ENCODE peak calls at places on chromosomes 3 and 15, in ten cellular contexts. R, W, P, Q, H, A, Z, E, O and N are unnamed samples.

GRCh38 chr3:151969026-151969658 is 95.7 kb downstream of the SUCNR1 start:
- DNase-seq in H (no peak), Z (no peak), P (no peak), E (no peak), O (no peak), R (no peak), Q (no peak), A (no peak), W (no peak), N (no peak)

GRCh38 chr3:71652786-71653419 is 69.4 kb upstream of the FOXP1 start:
- DNase-seq in W (no peak), Z (no peak), P (peak; percentile 58), O (peak; percentile 4), H (no peak), Q (peak; percentile 38), A (no peak), E (peak; percentile 23), R (no peak), N (no peak)

GRCh38 chr15:88035381-88035780 is 221.2 kb downstream of the NTRK3 start:
- DNase-seq in W (no peak), Q (peak; percentile 71), O (no peak), H (no peak), P (no peak), E (no peak), R (no peak), Z (no peak), A (no peak), N (no peak)

GRCh38 chr3:101827211-101828174 is 21.8 kb upstream of the NFKBIZ start:
- DNase-seq in Q (peak; percentile 60), W (peak; percentile 78), A (peak; percentile 76), E (peak; percentile 83), R (no peak), P (peak; percentile 69), Z (peak; percentile 73), H (peak; percentile 55), O (peak; percentile 52), N (peak; percentile 69)

GRCh38 chr15:25057574-25057973 is 102.8 kb downstream of the SNRPN start:
- DNase-seq in Z (no peak), H (no peak), Q (peak; percentile 4), W (no peak), A (no peak), R (no peak), E (peak; percentile 1), O (no peak), P (no peak), N (no peak)

GRCh38 chr3:101963902-101964362 is 114.6 kb downstream of the NFKBIZ start:
- DNase-seq in O (no peak), R (no peak), Z (no peak), W (no peak), E (no peak), Q (peak; percentile 11), P (peak; percentile 93), A (no peak), H (no peak), N (peak; percentile 75)

GRCh38 chr3:59899068-59899467 is 849.2 kb upstream of the CFAP20DC start:
- DNase-seq in R (no peak), E (no peak), O (no peak), Q (no peak), A (no peak), W (no peak), H (no peak), Z (no peak), P (no peak), N (no peak)

GRCh38 chr15:74425634-74426033 is 8.1 kb downstream of the SEMA7A start:
- DNase-seq in H (no peak), Q (no peak), O (no peak), E (no peak), A (no peak), P (no peak), Z (no peak), R (no peak), W (no peak), N (no peak)

GRCh38 chr3:84891851-84892250 is 66.9 kb upstream of the CADM2 start:
- DNase-seq in Q (no peak), W (no peak), P (no peak), A (no peak), O (no peak), Z (no peak), R (no peak), H (no peak), E (no peak), N (no peak)

GRCh38 chr3:195455789-195456188 is 13.0 kb upstream of the ACAP2 start:
- DNase-seq in O (no peak), H (no peak), P (no peak), W (no peak), R (no peak), Q (no peak), A (no peak), Z (no peak), E (no peak), N (no peak)

GRCh38 chr3:8458235-8458634 is 43.4 kb upstream of the LMCD1 start:
- DNase-seq in A (no peak), W (no peak), E (no peak), H (no peak), R (no peak), Q (no peak), Z (no peak), O (no peak), P (peak; percentile 20), N (no peak)

GRCh38 chr3:151460774-151461450 is at the start of gene IGSF10:
- DNase-seq in E (no peak), P (no peak), R (no peak), W (no peak), H (no peak), Q (no peak), A (peak; percentile 69), Z (peak; percentile 18), O (no peak), N (no peak)

GRCh38 chr3:160133757-160134156 is 91.5 kb upstream of the C3orf80 start:
- DNase-seq in R (no peak), Z (peak; percentile 31), Q (no peak), A (peak; percentile 47), H (no peak), W (no peak), O (peak; percentile 40), E (no peak), P (peak; percentile 55), N (peak; percentile 71)

GRCh38 chr3:123749716-123750115 is 134.4 kb downstream of the MYLK start:
- DNase-seq in W (no peak), A (peak; percentile 24), E (no peak), Q (no peak), O (no peak), R (no peak), P (peak; percentile 72), Z (peak; percentile 37), H (no peak), N (peak; percentile 28)

GRCh38 chr3:127800508-127800907 is 21.8 kb downstream of the MGLL start:
- DNase-seq in R (no peak), A (no peak), P (peak; percentile 53), O (no peak), W (no peak), E (no peak), Z (no peak), Q (no peak), H (no peak), N (peak; percentile 61)

GRCh38 chr15:42868683-42869082 is 51.9 kb downstream of the TTBK2 start:
- DNase-seq in Q (no peak), A (no peak), W (no peak), P (no peak), H (no peak), R (no peak), Z (no peak), E (no peak), O (no peak), N (no peak)
- H3K27me3 ChIP-seq in Q (no peaks in the 10 kb centered on the region), A (no peaks in the 10 kb centered on the region), W (no peaks in the 10 kb centered on the region), P (no peaks in the 10 kb centered on the region), H (no peaks in the 10 kb centered on the region), R (no peaks in the 10 kb centered on the region), Z (no peaks in the 10 kb centered on the region), E (no peaks in the 10 kb centered on the region), O (no peaks in the 10 kb centered on the region), N (no peaks in the 10 kb centered on the region)

GRCh38 chr3:13008114-13008995 is 64.9 kb downstream of the IQSEC1 start:
- DNase-seq in P (no peak), H (no peak), W (no peak), Z (no peak), R (no peak), Q (no peak), O (no peak), A (no peak), E (no peak), N (no peak)
- TF ChIP-seq CTCF in P (no peak), H (no peak), W (no peak), Z (no peak), R (no peak), Q (no peak), O (no peak), A (no peak), E (no peak), N (no peak)

GRCh38 chr3:11405323-11405722 is 133.1 kb downstream of the ATG7 start:
- DNase-seq in Q (no peak), Z (no peak), E (no peak), P (no peak), H (no peak), O (no peak), R (no peak), A (no peak), W (no peak), N (no peak)

GRCh38 chr3:11410564-11410963 is 138.4 kb downstream of the ATG7 start:
- DNase-seq in Z (no peak), R (no peak), H (no peak), E (no peak), P (no peak), Q (no peak), O (no peak), A (no peak), W (no peak), N (no peak)

GRCh38 chr3:11411956-11412355 is 139.8 kb downstream of the ATG7 start:
- DNase-seq in P (no peak), E (no peak), H (no peak), Q (no peak), A (no peak), W (no peak), Z (no peak), R (no peak), O (no peak), N (no peak)

GRCh38 chr3:11413071-11413470 is 140.9 kb downstream of the ATG7 start:
- DNase-seq in W (no peak), H (no peak), E (no peak), R (no peak), Z (no peak), P (no peak), Q (no peak), A (no peak), O (no peak), N (no peak)

GRCh38 chr3:11407644-11408043 is 135.4 kb downstream of the ATG7 start:
- DNase-seq in O (no peak), W (no peak), Q (no peak), P (no peak), E (no peak), A (no peak), R (no peak), H (no peak), Z (no peak), N (no peak)
- H3K27me3 ChIP-seq in O (no peaks in the 10 kb centered on the region), W (no peaks in the 10 kb centered on the region), Q (no peaks in the 10 kb centered on the region), P (no peaks in the 10 kb centered on the region), E (no peaks in the 10 kb centered on the region), A (no peaks in the 10 kb centered on the region), R (no peaks in the 10 kb centered on the region), H (no peaks in the 10 kb centered on the region), Z (no peaks in the 10 kb centered on the region), N (no peaks in the 10 kb centered on the region)

DNA sequence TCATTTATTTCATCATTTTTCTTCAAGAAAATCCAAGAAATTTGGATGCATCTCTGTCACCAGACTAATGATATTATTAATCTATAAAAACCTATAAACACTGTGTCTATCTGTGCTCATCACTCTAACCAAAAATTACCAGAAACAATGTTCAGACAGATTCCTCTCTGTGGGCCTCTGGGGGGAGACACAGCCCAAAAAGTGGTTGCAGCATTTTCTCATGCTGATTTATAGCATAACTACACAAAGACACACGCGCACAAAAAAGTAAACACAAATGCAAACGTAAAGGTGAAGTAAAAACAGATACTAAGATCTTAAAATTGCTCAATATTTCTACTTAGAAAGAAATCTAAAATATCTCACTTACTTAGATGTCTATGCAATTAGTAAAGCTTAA is 976.0 kb downstream of the GBE1 start:
- DNase-seq in H (no peak), A (no peak), E (no peak), P (no peak), Q (peak; percentile 22), O (no peak), Z (peak; percentile 8), R (no peak), W (no peak), N (peak; percentile 3)
- TF ChIP-seq CTCF in H (no peak), A (peak; percentile 48), E (no peak), P (no peak), Q (no peak), O (no peak), Z (peak; percentile 42), R (peak; percentile 22), W (no peak), N (peak; percentile 49)